ENCODE peak calls at places on chromosomes 4 and X, in six cellular contexts. M, O, E, L, D and V are unnamed samples. For H3K4me1, the result is how much of the 10 kb centered on the place peaks cover.

GRCh38 chr4:137363496-137363895 is 168.8 kb downstream of the PCDH18 start:
- DNase-seq in D (no peak), E (no peak), L (no peak), M (no peak), O (no peak), V (no peak)

GRCh38 chr4:80138556-80139538 is 58.5 kb upstream of the PRDM8 start:
- DNase-seq in M (no peak), L (peak), D (no peak), O (no peak), E (peak), V (no peak)

GRCh38 chr4:11598591-11598990 is 169.9 kb upstream of the HS3ST1 start:
- DNase-seq in M (no peak), O (no peak), D (no peak), L (no peak), E (no peak), V (no peak)

GRCh38 chrX:45172890-45173289 is 27.8 kb downstream of the DIPK2B start:
- DNase-seq in E (no peak), D (no peak), M (no peak), L (no peak), O (peak), V (no peak)

GRCh38 chr4:113784497-113785254 is 23.1 kb upstream of the CAMK2D start:
- DNase-seq in E (no peak), O (peak), L (no peak), M (no peak), D (no peak), V (no peak)

GRCh38 chrX:132737743-132738142 is 220.7 kb downstream of the HS6ST2 start:
- DNase-seq in D (no peak), M (no peak), O (no peak), L (no peak), E (peak), V (no peak)

GRCh38 chrX:69179380-69179911 is 14.2 kb upstream of the PJA1 start:
- DNase-seq in L (no peak), M (no peak), O (no peak), E (no peak), D (peak), V (peak)

GRCh38 chr4:149465941-149466340 is 349.7 kb downstream of the IQCM start:
- DNase-seq in E (no peak), D (no peak), L (no peak), O (no peak), M (no peak), V (no peak)

GRCh38 chr4:187301923-187302322 is 578.3 kb upstream of the FAT1 start:
- DNase-seq in M (no peak), L (no peak), O (no peak), E (no peak), D (no peak), V (no peak)

GRCh38 chr4:169934794-169935400 is 91.3 kb downstream of the MFAP3L start:
- DNase-seq in D (no peak), L (no peak), O (no peak), M (no peak), E (no peak), V (no peak)

GRCh38 chrX:110175146-110175545 is 142.7 kb downstream of the AMMECR1 start:
- DNase-seq in L (no peak), M (no peak), D (no peak), E (no peak), O (no peak), V (no peak)

GRCh38 chrX:2412131-2412530 is 88.6 kb downstream of the DHRSX start:
- DNase-seq in O (no peak), D (no peak), M (no peak), L (no peak), E (no peak), V (no peak)

GRCh38 chrX:45952030-45952429 is 593.2 kb downstream of the ZNF674 start:
- DNase-seq in D (no peak), O (no peak), L (no peak), M (no peak), E (no peak), V (no peak)

GRCh38 chrX:83416273-83416672 is 91.8 kb upstream of the POU3F4 start:
- DNase-seq in M (no peak), L (no peak), D (no peak), E (no peak), O (no peak), V (no peak)
- H3K4me1 ChIP-seq in M (under half), L (under half), D (under half), E (under half), O (under half), V (under half)

GRCh38 chr4:94523617-94524016 is 71.9 kb downstream of the PDLIM5 start:
- DNase-seq in D (no peak), E (no peak), L (no peak), O (no peak), M (no peak), V (no peak)

GRCh38 chr4:94530073-94530472 is 78.3 kb downstream of the PDLIM5 start:
- DNase-seq in E (no peak), D (no peak), L (no peak), O (no peak), M (no peak), V (no peak)

GRCh38 chr4:94525993-94526740 is 74.4 kb downstream of the PDLIM5 start:
- DNase-seq in M (no peak), E (no peak), L (no peak), D (no peak), O (no peak), V (no peak)

GRCh38 chr4:94528792-94529451 is 77.2 kb downstream of the PDLIM5 start:
- DNase-seq in D (no peak), E (no peak), M (no peak), L (no peak), O (no peak), V (no peak)

GRCh38 chr4:94527556-94528233 is 76.0 kb downstream of the PDLIM5 start:
- DNase-seq in O (no peak), M (no peak), D (no peak), E (no peak), L (no peak), V (no peak)
- H3K4me1 ChIP-seq in O (under half), M (half or more), D (under half), E (under half), L (under half), V (half or more)

GRCh38 chr4:6298035-6298434 is 28.4 kb downstream of the WFS1 start:
- DNase-seq in D (no peak), M (no peak), O (no peak), L (peak), E (no peak), V (no peak)
- H3K4me1 ChIP-seq in D (under half), M (under half), O (under half), L (under half), E (under half), V (under half)

DNA sequence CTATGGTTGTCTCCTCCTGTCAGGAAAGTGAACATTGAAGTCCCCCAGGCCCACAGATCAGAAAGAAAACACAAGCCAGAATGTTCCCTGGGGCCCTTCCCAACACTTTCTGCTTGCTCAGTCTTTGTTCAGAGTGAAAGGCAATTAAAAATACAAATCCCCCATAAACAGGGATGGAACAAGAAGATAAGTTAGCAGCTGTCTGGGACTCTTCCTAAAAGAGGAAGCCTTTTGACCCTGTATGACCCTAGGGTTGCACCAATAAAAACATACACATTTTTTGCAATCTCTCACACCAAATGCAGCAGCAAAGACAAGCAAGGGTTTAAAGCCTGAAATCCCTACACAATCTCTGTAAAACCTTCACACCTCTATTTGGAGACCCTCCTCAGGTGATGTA is 22.6 kb downstream of the IRF2 start:
- DNase-seq in L (no peak), D (no peak), E (no peak), M (no peak), O (no peak), V (no peak)
- H3K4me1 ChIP-seq in L (under half), D (under half), E (half or more), M (half or more), O (under half), V (half or more)

GRCh38 chr4:84672177-84672576 is 89.2 kb downstream of the CDS1 start:
- DNase-seq in L (no peak), O (no peak), E (no peak), M (no peak), D (no peak), V (no peak)
- H3K4me1 ChIP-seq in L (under half), O (under half), E (under half), M (under half), D (under half), V (under half)